ENCODE peak calls at places on chromosomes 7 and 10, in nine cellular contexts. One of them, this sample, is unnamed.

GRCh38 chr10:5546891-5547683 is 22.3 kb downstream of the CALML3 start:
- DNase-seq in heart right ventricle: no peak
- DNase-seq in GM13977: no peak
- DNase-seq in activated T-cell treated with anti-CD3 and anti-CD28 coated beads, Interleukin-2, amount 50 U/mL, for 4 hours: no peak
- DNase-seq in left ventricle myocardium inferior: peak
- DNase-seq in HFF-Myc: no peak
- DNase-seq in astrocyte: peak
- DNase-seq in activated CD4-positive, alpha-beta T cell treated with anti-CD3 and anti-CD28 coated beads for 48 hours: no peak
- DNase-seq in HFFc6: peak
- DNase-seq in this sample: no peak

GRCh38 chr7:46784746-46785145 is 797.2 kb downstream of the TNS3 start:
- DNase-seq in heart right ventricle: no peak
- DNase-seq in GM13977: no peak
- DNase-seq in activated T-cell treated with anti-CD3 and anti-CD28 coated beads, Interleukin-2, amount 50 U/mL, for 4 hours: no peak
- DNase-seq in left ventricle myocardium inferior: no peak
- DNase-seq in HFF-Myc: no peak
- DNase-seq in astrocyte: peak
- DNase-seq in activated CD4-positive, alpha-beta T cell treated with anti-CD3 and anti-CD28 coated beads for 48 hours: no peak
- DNase-seq in HFFc6: peak
- DNase-seq in this sample: no peak

GRCh38 chr7:150703209-150703608 is 13.2 kb upstream of the GIMAP1 start:
- DNase-seq in heart right ventricle: no peak
- DNase-seq in GM13977: no peak
- DNase-seq in activated T-cell treated with anti-CD3 and anti-CD28 coated beads, Interleukin-2, amount 50 U/mL, for 4 hours: no peak
- DNase-seq in left ventricle myocardium inferior: no peak
- DNase-seq in HFF-Myc: no peak
- DNase-seq in astrocyte: no peak
- DNase-seq in activated CD4-positive, alpha-beta T cell treated with anti-CD3 and anti-CD28 coated beads for 48 hours: no peak
- DNase-seq in HFFc6: no peak
- DNase-seq in this sample: no peak

GRCh38 chr7:2002561-2003450 is 229.9 kb downstream of the MAD1L1 start:
- DNase-seq in heart right ventricle: peak
- DNase-seq in GM13977: no peak
- DNase-seq in activated T-cell treated with anti-CD3 and anti-CD28 coated beads, Interleukin-2, amount 50 U/mL, for 4 hours: no peak
- DNase-seq in left ventricle myocardium inferior: peak
- DNase-seq in HFF-Myc: no peak
- DNase-seq in astrocyte: no peak
- DNase-seq in activated CD4-positive, alpha-beta T cell treated with anti-CD3 and anti-CD28 coated beads for 48 hours: no peak
- DNase-seq in HFFc6: no peak
- DNase-seq in this sample: no peak

GRCh38 chr7:93923946-93924345 is 2.4 kb downstream of the GNG11 start:
- DNase-seq in heart right ventricle: no peak
- DNase-seq in GM13977: no peak
- DNase-seq in activated T-cell treated with anti-CD3 and anti-CD28 coated beads, Interleukin-2, amount 50 U/mL, for 4 hours: no peak
- DNase-seq in left ventricle myocardium inferior: no peak
- DNase-seq in HFF-Myc: no peak
- DNase-seq in astrocyte: peak
- DNase-seq in activated CD4-positive, alpha-beta T cell treated with anti-CD3 and anti-CD28 coated beads for 48 hours: no peak
- DNase-seq in HFFc6: peak
- DNase-seq in this sample: no peak

GRCh38 chr10:1202343-1202742 is 146.2 kb downstream of the WDR37 start:
- DNase-seq in heart right ventricle: no peak
- DNase-seq in GM13977: no peak
- DNase-seq in activated T-cell treated with anti-CD3 and anti-CD28 coated beads, Interleukin-2, amount 50 U/mL, for 4 hours: no peak
- DNase-seq in left ventricle myocardium inferior: no peak
- DNase-seq in HFF-Myc: no peak
- DNase-seq in astrocyte: no peak
- DNase-seq in activated CD4-positive, alpha-beta T cell treated with anti-CD3 and anti-CD28 coated beads for 48 hours: no peak
- DNase-seq in HFFc6: no peak
- DNase-seq in this sample: no peak

GRCh38 chr7:155444746-155445145 is 13.2 kb upstream of the EN2 start:
- DNase-seq in heart right ventricle: no peak
- DNase-seq in GM13977: no peak
- DNase-seq in activated T-cell treated with anti-CD3 and anti-CD28 coated beads, Interleukin-2, amount 50 U/mL, for 4 hours: no peak
- DNase-seq in left ventricle myocardium inferior: no peak
- DNase-seq in HFF-Myc: no peak
- DNase-seq in astrocyte: no peak
- DNase-seq in activated CD4-positive, alpha-beta T cell treated with anti-CD3 and anti-CD28 coated beads for 48 hours: no peak
- DNase-seq in HFFc6: no peak
- DNase-seq in this sample: no peak

GRCh38 chr7:112723416-112723815 is 66.8 kb downstream of the TMEM168 start:
- DNase-seq in heart right ventricle: no peak
- DNase-seq in GM13977: no peak
- DNase-seq in activated T-cell treated with anti-CD3 and anti-CD28 coated beads, Interleukin-2, amount 50 U/mL, for 4 hours: no peak
- DNase-seq in left ventricle myocardium inferior: no peak
- DNase-seq in HFF-Myc: peak
- DNase-seq in astrocyte: peak
- DNase-seq in activated CD4-positive, alpha-beta T cell treated with anti-CD3 and anti-CD28 coated beads for 48 hours: no peak
- DNase-seq in HFFc6: peak
- DNase-seq in this sample: no peak

GRCh38 chr7:128351296-128352123 is 7.8 kb upstream of the RBM28 start:
- DNase-seq in heart right ventricle: peak
- DNase-seq in GM13977: peak
- DNase-seq in activated T-cell treated with anti-CD3 and anti-CD28 coated beads, Interleukin-2, amount 50 U/mL, for 4 hours: no peak
- DNase-seq in left ventricle myocardium inferior: peak
- DNase-seq in HFF-Myc: no peak
- DNase-seq in astrocyte: no peak
- DNase-seq in activated CD4-positive, alpha-beta T cell treated with anti-CD3 and anti-CD28 coated beads for 48 hours: peak
- DNase-seq in HFFc6: no peak
- DNase-seq in this sample: no peak

GRCh38 chr10:101062231-101063161 is 707 bp downstream of the KAZALD1 start:
- DNase-seq in heart right ventricle: peak
- DNase-seq in GM13977: peak
- DNase-seq in activated T-cell treated with anti-CD3 and anti-CD28 coated beads, Interleukin-2, amount 50 U/mL, for 4 hours: peak
- DNase-seq in left ventricle myocardium inferior: peak
- DNase-seq in HFF-Myc: no peak
- DNase-seq in astrocyte: no peak
- DNase-seq in activated CD4-positive, alpha-beta T cell treated with anti-CD3 and anti-CD28 coated beads for 48 hours: peak
- DNase-seq in HFFc6: no peak
- DNase-seq in this sample: no peak

GRCh38 chr10:60185426-60185825 is 204.2 kb downstream of the ANK3 start:
- DNase-seq in heart right ventricle: no peak
- DNase-seq in GM13977: no peak
- DNase-seq in activated T-cell treated with anti-CD3 and anti-CD28 coated beads, Interleukin-2, amount 50 U/mL, for 4 hours: no peak
- DNase-seq in left ventricle myocardium inferior: no peak
- DNase-seq in HFF-Myc: no peak
- DNase-seq in astrocyte: no peak
- DNase-seq in activated CD4-positive, alpha-beta T cell treated with anti-CD3 and anti-CD28 coated beads for 48 hours: no peak
- DNase-seq in HFFc6: no peak
- DNase-seq in this sample: no peak

GRCh38 chr7:138907849-138908248 is 73.3 kb downstream of the KIAA1549 start:
- DNase-seq in heart right ventricle: no peak
- DNase-seq in GM13977: no peak
- DNase-seq in activated T-cell treated with anti-CD3 and anti-CD28 coated beads, Interleukin-2, amount 50 U/mL, for 4 hours: no peak
- DNase-seq in left ventricle myocardium inferior: no peak
- DNase-seq in HFF-Myc: no peak
- DNase-seq in astrocyte: no peak
- DNase-seq in activated CD4-positive, alpha-beta T cell treated with anti-CD3 and anti-CD28 coated beads for 48 hours: no peak
- DNase-seq in HFFc6: no peak
- DNase-seq in this sample: peak

GRCh38 chr10:115355162-115355760 is 262.1 kb downstream of the ATRNL1 start:
- DNase-seq in heart right ventricle: no peak
- DNase-seq in GM13977: peak
- DNase-seq in activated T-cell treated with anti-CD3 and anti-CD28 coated beads, Interleukin-2, amount 50 U/mL, for 4 hours: no peak
- DNase-seq in left ventricle myocardium inferior: no peak
- DNase-seq in HFF-Myc: peak
- DNase-seq in astrocyte: peak
- DNase-seq in activated CD4-positive, alpha-beta T cell treated with anti-CD3 and anti-CD28 coated beads for 48 hours: peak
- DNase-seq in HFFc6: peak
- DNase-seq in this sample: peak

GRCh38 chr10:843703-844102 is 87.8 kb downstream of the LARP4B start:
- DNase-seq in heart right ventricle: no peak
- DNase-seq in GM13977: no peak
- DNase-seq in activated T-cell treated with anti-CD3 and anti-CD28 coated beads, Interleukin-2, amount 50 U/mL, for 4 hours: no peak
- DNase-seq in left ventricle myocardium inferior: no peak
- DNase-seq in HFF-Myc: no peak
- DNase-seq in astrocyte: peak
- DNase-seq in activated CD4-positive, alpha-beta T cell treated with anti-CD3 and anti-CD28 coated beads for 48 hours: no peak
- DNase-seq in HFFc6: no peak
- DNase-seq in this sample: no peak

GRCh38 chr7:16357474-16357873 is 63.9 kb downstream of the CRPPA start:
- DNase-seq in heart right ventricle: no peak
- DNase-seq in GM13977: no peak
- DNase-seq in activated T-cell treated with anti-CD3 and anti-CD28 coated beads, Interleukin-2, amount 50 U/mL, for 4 hours: no peak
- DNase-seq in left ventricle myocardium inferior: no peak
- DNase-seq in HFF-Myc: no peak
- DNase-seq in astrocyte: no peak
- DNase-seq in activated CD4-positive, alpha-beta T cell treated with anti-CD3 and anti-CD28 coated beads for 48 hours: no peak
- DNase-seq in HFFc6: no peak
- DNase-seq in this sample: no peak

GRCh38 chr10:77461636-77462296 is 175.8 kb downstream of the KCNMA1 start:
- DNase-seq in heart right ventricle: no peak
- DNase-seq in GM13977: no peak
- DNase-seq in activated T-cell treated with anti-CD3 and anti-CD28 coated beads, Interleukin-2, amount 50 U/mL, for 4 hours: no peak
- DNase-seq in left ventricle myocardium inferior: no peak
- DNase-seq in HFF-Myc: no peak
- DNase-seq in astrocyte: no peak
- DNase-seq in activated CD4-positive, alpha-beta T cell treated with anti-CD3 and anti-CD28 coated beads for 48 hours: no peak
- DNase-seq in HFFc6: no peak
- DNase-seq in this sample: no peak

GRCh38 chr7:142804715-142805114 is 33.9 kb downstream of the PRSS2 start:
- DNase-seq in heart right ventricle: no peak
- DNase-seq in GM13977: no peak
- DNase-seq in activated T-cell treated with anti-CD3 and anti-CD28 coated beads, Interleukin-2, amount 50 U/mL, for 4 hours: no peak
- DNase-seq in left ventricle myocardium inferior: no peak
- DNase-seq in HFF-Myc: no peak
- DNase-seq in astrocyte: no peak
- DNase-seq in activated CD4-positive, alpha-beta T cell treated with anti-CD3 and anti-CD28 coated beads for 48 hours: peak
- DNase-seq in HFFc6: no peak
- DNase-seq in this sample: no peak

GRCh38 chr10:111989136-111990050 is 194.2 kb downstream of the GPAM start:
- DNase-seq in heart right ventricle: no peak
- DNase-seq in GM13977: no peak
- DNase-seq in activated T-cell treated with anti-CD3 and anti-CD28 coated beads, Interleukin-2, amount 50 U/mL, for 4 hours: no peak
- DNase-seq in left ventricle myocardium inferior: no peak
- DNase-seq in HFF-Myc: no peak
- DNase-seq in astrocyte: no peak
- DNase-seq in activated CD4-positive, alpha-beta T cell treated with anti-CD3 and anti-CD28 coated beads for 48 hours: no peak
- DNase-seq in HFFc6: no peak
- DNase-seq in this sample: no peak

GRCh38 chr10:130053561-130053960 is 57.1 kb downstream of the C10orf143 start:
- DNase-seq in heart right ventricle: no peak
- DNase-seq in GM13977: no peak
- DNase-seq in activated T-cell treated with anti-CD3 and anti-CD28 coated beads, Interleukin-2, amount 50 U/mL, for 4 hours: no peak
- DNase-seq in left ventricle myocardium inferior: no peak
- DNase-seq in HFF-Myc: peak
- DNase-seq in astrocyte: no peak
- DNase-seq in activated CD4-positive, alpha-beta T cell treated with anti-CD3 and anti-CD28 coated beads for 48 hours: no peak
- DNase-seq in HFFc6: no peak
- DNase-seq in this sample: no peak

GRCh38 chr7:2613926-2614613 is 17.7 kb upstream of the TTYH3 start:
- DNase-seq in heart right ventricle: peak
- DNase-seq in GM13977: no peak
- DNase-seq in activated T-cell treated with anti-CD3 and anti-CD28 coated beads, Interleukin-2, amount 50 U/mL, for 4 hours: no peak
- DNase-seq in left ventricle myocardium inferior: peak
- DNase-seq in HFF-Myc: no peak
- DNase-seq in astrocyte: no peak
- DNase-seq in activated CD4-positive, alpha-beta T cell treated with anti-CD3 and anti-CD28 coated beads for 48 hours: no peak
- DNase-seq in HFFc6: no peak
- DNase-seq in this sample: no peak

GRCh38 chr7:31373337-31374289 is 33.1 kb upstream of the NEUROD6 start:
- DNase-seq in heart right ventricle: no peak
- DNase-seq in GM13977: peak
- DNase-seq in activated T-cell treated with anti-CD3 and anti-CD28 coated beads, Interleukin-2, amount 50 U/mL, for 4 hours: no peak
- DNase-seq in left ventricle myocardium inferior: no peak
- DNase-seq in HFF-Myc: peak
- DNase-seq in astrocyte: peak
- DNase-seq in activated CD4-positive, alpha-beta T cell treated with anti-CD3 and anti-CD28 coated beads for 48 hours: peak
- DNase-seq in HFFc6: no peak
- DNase-seq in this sample: peak

GRCh38 chr10:63217120-63217605 is 84.0 kb downstream of the NRBF2 start:
- DNase-seq in heart right ventricle: no peak
- DNase-seq in GM13977: peak
- DNase-seq in activated T-cell treated with anti-CD3 and anti-CD28 coated beads, Interleukin-2, amount 50 U/mL, for 4 hours: no peak
- DNase-seq in left ventricle myocardium inferior: no peak
- DNase-seq in HFF-Myc: no peak
- DNase-seq in astrocyte: peak
- DNase-seq in activated CD4-positive, alpha-beta T cell treated with anti-CD3 and anti-CD28 coated beads for 48 hours: no peak
- DNase-seq in HFFc6: peak
- DNase-seq in this sample: peak

GRCh38 chr10:92242910-92243671 is 47.8 kb downstream of the CPEB3 start:
- DNase-seq in heart right ventricle: peak
- DNase-seq in GM13977: peak
- DNase-seq in activated T-cell treated with anti-CD3 and anti-CD28 coated beads, Interleukin-2, amount 50 U/mL, for 4 hours: peak
- DNase-seq in left ventricle myocardium inferior: peak
- DNase-seq in HFF-Myc: no peak
- DNase-seq in astrocyte: peak
- DNase-seq in activated CD4-positive, alpha-beta T cell treated with anti-CD3 and anti-CD28 coated beads for 48 hours: peak
- DNase-seq in HFFc6: peak
- DNase-seq in this sample: peak

GRCh38 chr10:127612-128432 is 7.4 kb upstream of the ZMYND11 start:
- DNase-seq in heart right ventricle: no peak
- DNase-seq in GM13977: peak
- DNase-seq in activated T-cell treated with anti-CD3 and anti-CD28 coated beads, Interleukin-2, amount 50 U/mL, for 4 hours: peak
- DNase-seq in left ventricle myocardium inferior: no peak
- DNase-seq in HFF-Myc: no peak
- DNase-seq in astrocyte: no peak
- DNase-seq in activated CD4-positive, alpha-beta T cell treated with anti-CD3 and anti-CD28 coated beads for 48 hours: peak
- DNase-seq in HFFc6: no peak
- DNase-seq in this sample: no peak

GRCh38 chr10:24434961-24435360 is 226.0 kb downstream of the KIAA1217 start:
- DNase-seq in heart right ventricle: no peak
- DNase-seq in GM13977: no peak
- DNase-seq in activated T-cell treated with anti-CD3 and anti-CD28 coated beads, Interleukin-2, amount 50 U/mL, for 4 hours: no peak
- DNase-seq in left ventricle myocardium inferior: no peak
- DNase-seq in HFF-Myc: no peak
- DNase-seq in astrocyte: no peak
- DNase-seq in activated CD4-positive, alpha-beta T cell treated with anti-CD3 and anti-CD28 coated beads for 48 hours: no peak
- DNase-seq in HFFc6: no peak
- DNase-seq in this sample: no peak

GRCh38 chr10:3926675-3927525 is 141.9 kb upstream of the KLF6 start:
- DNase-seq in heart right ventricle: no peak
- DNase-seq in GM13977: no peak
- DNase-seq in activated T-cell treated with anti-CD3 and anti-CD28 coated beads, Interleukin-2, amount 50 U/mL, for 4 hours: no peak
- DNase-seq in left ventricle myocardium inferior: no peak
- DNase-seq in HFF-Myc: no peak
- DNase-seq in astrocyte: peak
- DNase-seq in activated CD4-positive, alpha-beta T cell treated with anti-CD3 and anti-CD28 coated beads for 48 hours: no peak
- DNase-seq in HFFc6: no peak
- DNase-seq in this sample: no peak

GRCh38 chr7:124452176-124452575 is 313.4 kb downstream of the GPR37 start:
- DNase-seq in heart right ventricle: no peak
- DNase-seq in GM13977: no peak
- DNase-seq in activated T-cell treated with anti-CD3 and anti-CD28 coated beads, Interleukin-2, amount 50 U/mL, for 4 hours: no peak
- DNase-seq in left ventricle myocardium inferior: no peak
- DNase-seq in HFF-Myc: no peak
- DNase-seq in astrocyte: no peak
- DNase-seq in activated CD4-positive, alpha-beta T cell treated with anti-CD3 and anti-CD28 coated beads for 48 hours: no peak
- DNase-seq in HFFc6: no peak
- DNase-seq in this sample: no peak

GRCh38 chr10:85137253-85137652 is 808.9 kb downstream of the CCSER2 start:
- DNase-seq in heart right ventricle: no peak
- DNase-seq in GM13977: no peak
- DNase-seq in activated T-cell treated with anti-CD3 and anti-CD28 coated beads, Interleukin-2, amount 50 U/mL, for 4 hours: no peak
- DNase-seq in left ventricle myocardium inferior: no peak
- DNase-seq in HFF-Myc: no peak
- DNase-seq in astrocyte: no peak
- DNase-seq in activated CD4-positive, alpha-beta T cell treated with anti-CD3 and anti-CD28 coated beads for 48 hours: no peak
- DNase-seq in HFFc6: no peak
- DNase-seq in this sample: no peak

GRCh38 chr10:613217-613616 is 76.3 kb downstream of the DIP2C start:
- DNase-seq in heart right ventricle: no peak
- DNase-seq in GM13977: no peak
- DNase-seq in activated T-cell treated with anti-CD3 and anti-CD28 coated beads, Interleukin-2, amount 50 U/mL, for 4 hours: no peak
- DNase-seq in left ventricle myocardium inferior: peak
- DNase-seq in HFF-Myc: no peak
- DNase-seq in astrocyte: no peak
- DNase-seq in activated CD4-positive, alpha-beta T cell treated with anti-CD3 and anti-CD28 coated beads for 48 hours: no peak
- DNase-seq in HFFc6: no peak
- DNase-seq in this sample: no peak

GRCh38 chr7:716212-716611 is 10.3 kb upstream of the DNAAF5 start:
- DNase-seq in heart right ventricle: no peak
- DNase-seq in GM13977: no peak
- DNase-seq in activated T-cell treated with anti-CD3 and anti-CD28 coated beads, Interleukin-2, amount 50 U/mL, for 4 hours: no peak
- DNase-seq in left ventricle myocardium inferior: no peak
- DNase-seq in HFF-Myc: no peak
- DNase-seq in astrocyte: no peak
- DNase-seq in activated CD4-positive, alpha-beta T cell treated with anti-CD3 and anti-CD28 coated beads for 48 hours: no peak
- DNase-seq in HFFc6: no peak
- DNase-seq in this sample: no peak

GRCh38 chr7:91457208-91457607 is 193.0 kb downstream of the FZD1 start:
- DNase-seq in heart right ventricle: no peak
- DNase-seq in GM13977: no peak
- DNase-seq in activated T-cell treated with anti-CD3 and anti-CD28 coated beads, Interleukin-2, amount 50 U/mL, for 4 hours: no peak
- DNase-seq in left ventricle myocardium inferior: no peak
- DNase-seq in HFF-Myc: no peak
- DNase-seq in astrocyte: no peak
- DNase-seq in activated CD4-positive, alpha-beta T cell treated with anti-CD3 and anti-CD28 coated beads for 48 hours: no peak
- DNase-seq in HFFc6: no peak
- DNase-seq in this sample: no peak

This sample was measured in D341Med.